ENCODE peak calls at places on chromosomes 7 and 10, in nine cellular contexts. H, M, W, J, S, Z, R, K and V are unnamed samples.
A peak's percentile ranks its signal among the peaks of the same experiment; 100 is the strongest.

GRCh38 chr7:82294258-82294855 is 149.2 kb downstream of the CACNA2D1 start:
- DNase-seq in Z (no peak), J (no peak), H (no peak), M (no peak), K (no peak), W (no peak), S (no peak), R (no peak), V (no peak)

GRCh38 chr7:90804370-90804769 is 208.2 kb downstream of the CDK14 start:
- DNase-seq in J (no peak), Z (no peak), S (no peak), K (no peak), W (no peak), M (no peak), R (no peak), H (no peak), V (no peak)

GRCh38 chr7:41629711-41630111 is 73.2 kb downstream of the INHBA start:
- DNase-seq in J (no peak), R (no peak), K (no peak), Z (no peak), H (no peak), W (no peak), M (no peak), S (no peak), V (no peak)

GRCh38 chr7:45092100-45092930 is 3.5 kb upstream of the NACAD start:
- DNase-seq in Z (no peak), R (no peak), K (no peak), M (no peak), H (peak; percentile 42), J (no peak), W (no peak), S (no peak), V (no peak)

GRCh38 chr7:113752689-113753088 is 166.1 kb downstream of the PPP1R3A start:
- DNase-seq in W (no peak), S (no peak), Z (no peak), R (no peak), H (no peak), J (no peak), M (no peak), K (no peak), V (no peak)

GRCh38 chr10:117237401-117237991 is 3.4 kb upstream of the SLC18A2 start:
- DNase-seq in K (no peak), H (no peak), R (no peak), W (no peak), S (no peak), Z (no peak), M (no peak), J (no peak), V (no peak)

GRCh38 chr7:34673066-34673465 is 15.0 kb downstream of the NPSR1 start:
- DNase-seq in W (no peak), H (no peak), S (no peak), R (no peak), K (no peak), Z (no peak), M (no peak), J (no peak), V (no peak)

GRCh38 chr7:778968-779451 is 51.9 kb upstream of the PRKAR1B start:
- DNase-seq in R (no peak), K (no peak), Z (no peak), M (no peak), H (no peak), J (no peak), W (no peak), S (no peak), V (no peak)

GRCh38 chr10:26384600-26384999 is 53.5 kb upstream of the APBB1IP start:
- DNase-seq in H (no peak), W (no peak), J (no peak), M (no peak), S (no peak), K (no peak), Z (no peak), R (no peak), V (no peak)

GRCh38 chr7:66970310-66970709 is 25.1 kb downstream of the SBDS start:
- DNase-seq in H (peak; percentile 34), S (no peak), W (no peak), M (no peak), K (peak; percentile 32), R (no peak), Z (peak; percentile 31), J (peak; percentile 13), V (no peak)

GRCh38 chr7:82572195-82572880 is 128.8 kb upstream of the CACNA2D1 start:
- DNase-seq in S (peak; percentile 76), Z (peak; percentile 81), K (peak; percentile 87), M (peak; percentile 80), J (peak; percentile 83), W (peak; percentile 80), H (peak; percentile 92), R (peak; percentile 91), V (peak; percentile 88)

GRCh38 chr7:23167691-23168090 is 14.2 kb upstream of the NUP42 start:
- DNase-seq in Z (no peak), K (no peak), S (no peak), R (no peak), W (no peak), H (no peak), M (no peak), J (no peak), V (no peak)

DNA sequence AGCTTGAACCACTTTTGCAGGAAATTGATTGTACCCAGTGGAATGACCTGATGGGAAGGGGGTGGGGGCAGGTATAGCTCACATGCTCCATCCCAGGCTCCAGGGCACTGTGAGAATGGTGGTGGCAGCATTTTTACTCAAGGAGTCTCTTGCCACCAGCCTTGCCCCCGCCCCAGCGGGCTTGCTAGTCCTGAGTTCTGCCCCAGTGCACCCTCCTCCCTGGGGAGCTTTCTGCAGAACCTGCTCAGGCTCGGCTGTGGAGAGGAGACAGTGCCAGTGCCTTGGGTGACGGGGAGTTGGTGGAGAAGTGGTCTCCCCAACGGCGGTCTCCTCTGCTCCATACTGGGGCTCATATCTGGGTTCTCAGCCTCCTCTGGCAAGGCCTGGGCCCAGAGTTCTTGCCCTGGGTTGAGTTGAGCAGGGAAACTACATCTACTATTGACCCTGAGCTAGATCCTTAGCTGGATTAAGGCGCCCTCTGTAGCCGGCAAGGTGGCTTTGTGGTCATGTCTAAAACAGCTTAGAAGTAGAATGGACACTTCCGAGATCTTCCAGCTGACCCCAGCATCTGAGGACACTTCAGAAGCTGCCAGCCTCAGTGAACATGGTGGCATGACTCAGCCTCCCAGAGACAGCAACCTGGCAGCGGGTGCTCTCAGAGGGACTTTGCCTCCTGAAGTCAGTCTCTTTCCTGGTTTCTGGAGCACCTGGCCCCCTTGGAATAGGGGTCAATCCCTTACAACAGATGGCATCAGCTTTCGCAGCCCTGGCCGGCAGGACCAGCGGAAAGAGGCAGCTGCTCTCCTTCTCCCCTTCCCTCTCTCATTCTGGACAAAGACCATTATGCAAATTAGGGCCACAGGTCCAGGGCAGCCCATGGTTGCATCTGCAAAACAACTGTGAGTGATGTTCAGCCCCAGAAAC is 363.4 kb upstream of the MKI67 start:
- DNase-seq in K (no peak), M (no peak), R (no peak), H (no peak), Z (peak; percentile 46), W (no peak), J (no peak), S (no peak), V (no peak)
- H3K9me3 ChIP-seq in K (no peaks in the 10 kb centered on the region), M (no peaks in the 10 kb centered on the region), R (no peaks in the 10 kb centered on the region), H (no peaks in the 10 kb centered on the region), Z (no peaks in the 10 kb centered on the region), W (no peaks in the 10 kb centered on the region), J (no peaks in the 10 kb centered on the region), S (no peaks in the 10 kb centered on the region), V (no peaks in the 10 kb centered on the region)

DNA sequence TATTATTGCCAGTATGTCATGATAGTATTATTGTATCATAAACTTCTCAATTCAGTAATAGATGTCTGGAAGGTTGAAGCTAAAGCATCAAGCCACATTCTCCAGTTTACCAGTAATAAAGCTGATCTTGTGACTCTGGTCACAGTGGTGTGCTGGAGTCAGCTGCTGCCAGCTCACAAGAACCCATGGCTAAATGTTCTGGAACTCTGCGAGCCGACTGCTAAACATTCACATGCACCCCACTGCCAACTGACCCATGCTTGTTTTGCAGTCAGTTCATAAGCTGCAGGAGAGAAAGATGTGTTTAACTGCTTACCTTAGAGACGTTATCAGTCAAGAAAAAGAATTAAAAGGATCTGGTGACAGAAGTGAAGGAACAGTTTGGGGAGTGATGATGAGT is 5.9 kb upstream of the DNTT start:
- DNase-seq in S (no peak), W (no peak), R (no peak), M (no peak), J (no peak), K (no peak), Z (no peak), H (no peak), V (no peak)
- H3K27ac ChIP-seq in S (no peak overlapping the region), W (no peak overlapping the region), R (no peak overlapping the region), M (peak overlapping the region; percentile 92), J (no peak overlapping the region), K (no peak overlapping the region), Z (no peak overlapping the region), H (no peak overlapping the region), V (no peak overlapping the region)

GRCh38 chr10:113473851-113474250 is 79.0 kb upstream of the HABP2 start:
- DNase-seq in M (no peak), W (no peak), K (no peak), H (no peak), J (no peak), R (no peak), Z (no peak), S (no peak), V (no peak)

GRCh38 chr10:113476673-113477072 is 76.2 kb upstream of the HABP2 start:
- DNase-seq in K (no peak), Z (no peak), W (no peak), J (no peak), S (no peak), H (no peak), R (no peak), M (no peak), V (no peak)

GRCh38 chr10:113474756-113475155 is 78.1 kb upstream of the HABP2 start:
- DNase-seq in H (no peak), S (no peak), W (no peak), K (no peak), R (no peak), M (no peak), Z (no peak), J (no peak), V (no peak)

GRCh38 chr10:113476191-113476590 is 76.7 kb upstream of the HABP2 start:
- DNase-seq in Z (no peak), K (no peak), J (no peak), H (no peak), R (peak; percentile 26), W (peak; percentile 34), M (no peak), S (no peak), V (peak; percentile 71)

DNA sequence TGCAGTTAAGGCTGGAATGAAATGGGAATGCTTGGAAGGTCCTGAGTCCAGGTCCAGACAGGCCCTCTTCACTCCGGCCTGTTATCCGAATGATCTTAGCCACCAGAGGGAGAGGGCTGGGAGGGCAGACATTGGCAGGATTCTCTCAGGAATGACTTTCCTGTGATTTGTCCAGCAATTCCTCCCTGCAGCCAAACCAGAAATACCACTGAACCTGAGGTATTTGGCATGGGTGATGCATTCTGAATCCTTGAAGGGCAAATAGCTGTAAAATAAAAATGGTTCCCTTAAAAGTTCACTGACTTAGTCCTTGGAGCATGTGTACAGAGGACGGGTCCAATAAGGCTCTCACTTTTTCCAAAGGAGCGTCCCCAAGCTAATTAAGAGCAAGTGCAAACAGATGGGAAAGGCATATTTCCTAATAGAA is 77.5 kb upstream of the HABP2 start:
- DNase-seq in H (no peak), J (no peak), S (no peak), M (no peak), Z (no peak), W (no peak), R (no peak), K (no peak), V (no peak)
- TF ChIP-seq CTCF in H (no peak), J (no peak), S (no peak), M (no peak), Z (no peak), W (no peak), R (no peak), K (no peak), V (peak; percentile 10)

GRCh38 chr7:7765422-7765821 is 47.0 kb upstream of the RPA3 start:
- DNase-seq in R (no peak), W (no peak), K (no peak), H (no peak), M (no peak), Z (no peak), S (no peak), J (no peak), V (no peak)
- H3K9me3 ChIP-seq in R (no peaks in the 10 kb centered on the region), W (no peaks in the 10 kb centered on the region), K (no peaks in the 10 kb centered on the region), H (no peaks in the 10 kb centered on the region), M (no peaks in the 10 kb centered on the region), Z (no peaks in the 10 kb centered on the region), S (no peaks in the 10 kb centered on the region), J (no peaks in the 10 kb centered on the region), V (no peaks in the 10 kb centered on the region)